ENCODE peak calls at places on chromosome X, in six cellular contexts. One of them, this sample, is unnamed.
A peak's percentile ranks its signal among the peaks of the same experiment; 100 is the strongest.

GRCh38 chrX:55007633-55008032 is 7.5 kb downstream of the APEX2 start:
- DNase-seq in esophagus squamous epithelium: no peak
- DNase-seq in DND-41: no peak
- DNase-seq in astrocyte of the spinal cord: peak; percentile 55
- DNase-seq in left lung: no peak
- DNase-seq in uterus: peak; percentile 42
- DNase-seq in this sample: no peak

GRCh38 chrX:30489323-30489722 is 88.2 kb downstream of the TASL start:
- DNase-seq in astrocyte of the spinal cord: no peak
- DNase-seq in left lung: no peak
- DNase-seq in esophagus squamous epithelium: no peak
- DNase-seq in uterus: no peak
- DNase-seq in DND-41: peak; percentile 3
- DNase-seq in this sample: no peak

GRCh38 chrX:109218761-109219160 is 263.1 kb downstream of the GUCY2F start:
- DNase-seq in esophagus squamous epithelium: no peak
- DNase-seq in astrocyte of the spinal cord: no peak
- DNase-seq in left lung: no peak
- DNase-seq in DND-41: no peak
- DNase-seq in uterus: no peak
- DNase-seq in this sample: no peak

GRCh38 chrX:128057421-128057820 is 5.2 kb upstream of the ACTRT1 start:
- DNase-seq in left lung: no peak
- DNase-seq in uterus: no peak
- DNase-seq in astrocyte of the spinal cord: no peak
- DNase-seq in DND-41: no peak
- DNase-seq in esophagus squamous epithelium: no peak
- DNase-seq in this sample: no peak

GRCh38 chrX:71236858-71237257 is 13.8 kb downstream of the GJB1 start:
- DNase-seq in left lung: no peak
- DNase-seq in astrocyte of the spinal cord: no peak
- DNase-seq in uterus: no peak
- DNase-seq in esophagus squamous epithelium: no peak
- DNase-seq in DND-41: no peak
- DNase-seq in this sample: no peak

GRCh38 chrX:77003956-77004355 is 443.2 kb upstream of the FGF16 start:
- DNase-seq in astrocyte of the spinal cord: peak; percentile 56
- DNase-seq in left lung: no peak
- DNase-seq in esophagus squamous epithelium: no peak
- DNase-seq in uterus: no peak
- DNase-seq in DND-41: peak; percentile 20
- DNase-seq in this sample: peak; percentile 70

GRCh38 chrX:150575415-150575814 is 7.0 kb downstream of the MTM1 start:
- DNase-seq in DND-41: no peak
- DNase-seq in left lung: peak; percentile 45
- DNase-seq in astrocyte of the spinal cord: no peak
- DNase-seq in uterus: no peak
- DNase-seq in esophagus squamous epithelium: no peak
- DNase-seq in this sample: peak; percentile 72

GRCh38 chrX:97123001-97123400 is 239.3 kb downstream of the RPA4 start:
- DNase-seq in astrocyte of the spinal cord: no peak
- DNase-seq in DND-41: no peak
- DNase-seq in left lung: no peak
- DNase-seq in esophagus squamous epithelium: no peak
- DNase-seq in uterus: no peak
- DNase-seq in this sample: no peak

GRCh38 chrX:8663325-8663724 is 68.6 kb downstream of the ANOS1 start:
- DNase-seq in DND-41: no peak
- DNase-seq in astrocyte of the spinal cord: no peak
- DNase-seq in esophagus squamous epithelium: no peak
- DNase-seq in left lung: no peak
- DNase-seq in uterus: no peak
- DNase-seq in this sample: no peak

GRCh38 chrX:426881-427280 is 40.2 kb upstream of the PPP2R3B start:
- DNase-seq in DND-41: no peak
- DNase-seq in astrocyte of the spinal cord: no peak
- DNase-seq in left lung: no peak
- DNase-seq in uterus: no peak
- DNase-seq in esophagus squamous epithelium: no peak
- DNase-seq in this sample: no peak

GRCh38 chrX:17613979-17614572 is 123.2 kb upstream of the SCML1 start:
- DNase-seq in DND-41: no peak
- DNase-seq in uterus: no peak
- DNase-seq in astrocyte of the spinal cord: peak; percentile 84
- DNase-seq in left lung: peak; percentile 41
- DNase-seq in esophagus squamous epithelium: no peak
- DNase-seq in this sample: peak; percentile 24

GRCh38 chrX:1358793-1359476 is 22.4 kb downstream of the IL3RA start:
- DNase-seq in astrocyte of the spinal cord: no peak
- DNase-seq in DND-41: no peak
- DNase-seq in uterus: no peak
- DNase-seq in left lung: no peak
- DNase-seq in esophagus squamous epithelium: no peak
- DNase-seq in this sample: no peak

GRCh38 chrX:40012039-40012799 is 85.5 kb downstream of the BCOR start:
- DNase-seq in esophagus squamous epithelium: no peak
- DNase-seq in astrocyte of the spinal cord: peak; percentile 51
- DNase-seq in left lung: no peak
- DNase-seq in DND-41: no peak
- DNase-seq in uterus: peak; percentile 58
- DNase-seq in this sample: peak; percentile 43

GRCh38 chrX:34638116-34638515 is 19.0 kb downstream of the TMEM47 start:
- DNase-seq in esophagus squamous epithelium: no peak
- DNase-seq in DND-41: no peak
- DNase-seq in uterus: no peak
- DNase-seq in left lung: no peak
- DNase-seq in astrocyte of the spinal cord: peak; percentile 52
- DNase-seq in this sample: no peak

DNA sequence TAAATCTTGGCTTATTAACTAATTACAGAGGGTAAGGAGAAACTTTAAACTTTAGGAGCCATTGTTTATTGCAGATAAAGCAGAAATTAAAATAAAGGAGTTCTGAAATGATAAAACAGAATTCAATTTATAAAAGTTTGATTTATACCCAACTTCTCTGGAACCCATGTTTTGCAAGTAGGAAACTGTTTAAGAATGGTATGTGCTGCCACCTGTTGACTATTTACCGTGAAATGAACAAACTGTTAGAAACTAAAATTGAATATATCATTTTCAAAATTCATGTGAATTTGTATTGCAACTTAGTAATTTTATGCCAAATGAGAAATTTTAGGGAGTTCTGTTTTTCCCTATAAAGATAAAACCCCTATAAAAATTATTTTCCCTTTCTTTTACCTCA is 11.0 kb upstream of the TBC1D8B start:
- DNase-seq in left lung: no peak
- DNase-seq in esophagus squamous epithelium: no peak
- DNase-seq in astrocyte of the spinal cord: no peak
- DNase-seq in DND-41: no peak
- DNase-seq in uterus: no peak
- DNase-seq in this sample: no peak
- TF ChIP-seq CTCF in left lung: peak; percentile 32
- TF ChIP-seq CTCF in esophagus squamous epithelium: peak; percentile 43
- TF ChIP-seq CTCF in astrocyte of the spinal cord: peak; percentile 21
- TF ChIP-seq CTCF in DND-41: no peak
- TF ChIP-seq CTCF in uterus: peak; percentile 9
- TF ChIP-seq CTCF in this sample: no peak

GRCh38 chrX:135530097-135530496 is 9.6 kb downstream of the INTS6L start:
- DNase-seq in astrocyte of the spinal cord: no peak
- DNase-seq in left lung: no peak
- DNase-seq in uterus: no peak
- DNase-seq in DND-41: no peak
- DNase-seq in esophagus squamous epithelium: no peak
- DNase-seq in this sample: no peak
- TF ChIP-seq CTCF in astrocyte of the spinal cord: no peak
- TF ChIP-seq CTCF in left lung: no peak
- TF ChIP-seq CTCF in uterus: no peak
- TF ChIP-seq CTCF in DND-41: peak; percentile 4
- TF ChIP-seq CTCF in esophagus squamous epithelium: no peak
- TF ChIP-seq CTCF in this sample: no peak

DNA sequence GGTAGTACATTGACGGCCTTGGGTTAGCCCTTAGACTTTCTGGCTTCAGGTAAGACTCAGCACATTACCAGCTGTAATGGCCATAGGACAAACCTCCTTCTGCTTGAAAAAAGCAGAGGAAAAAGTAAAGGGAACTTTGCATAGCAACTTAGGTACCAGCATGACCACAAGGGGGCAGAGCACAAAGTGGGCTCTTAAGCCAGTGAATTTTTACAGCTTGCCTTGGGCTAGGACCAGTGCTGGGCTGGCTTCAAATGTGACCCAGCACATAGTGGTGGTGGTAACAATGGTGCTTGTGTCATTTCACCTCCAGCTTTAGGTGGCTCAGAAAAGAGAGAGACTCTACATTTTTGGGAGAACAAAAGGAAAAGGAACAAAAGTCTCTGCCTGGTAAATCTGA is 66.1 kb downstream of the KLHL4 start:
- DNase-seq in uterus: no peak
- DNase-seq in esophagus squamous epithelium: no peak
- DNase-seq in left lung: no peak
- DNase-seq in astrocyte of the spinal cord: no peak
- DNase-seq in DND-41: peak; percentile 3
- DNase-seq in this sample: no peak
- TF ChIP-seq CTCF in uterus: no peak
- TF ChIP-seq CTCF in esophagus squamous epithelium: no peak
- TF ChIP-seq CTCF in left lung: peak; percentile 39
- TF ChIP-seq CTCF in astrocyte of the spinal cord: peak; percentile 51
- TF ChIP-seq CTCF in DND-41: peak; percentile 48
- TF ChIP-seq CTCF in this sample: peak; percentile 15

DNA sequence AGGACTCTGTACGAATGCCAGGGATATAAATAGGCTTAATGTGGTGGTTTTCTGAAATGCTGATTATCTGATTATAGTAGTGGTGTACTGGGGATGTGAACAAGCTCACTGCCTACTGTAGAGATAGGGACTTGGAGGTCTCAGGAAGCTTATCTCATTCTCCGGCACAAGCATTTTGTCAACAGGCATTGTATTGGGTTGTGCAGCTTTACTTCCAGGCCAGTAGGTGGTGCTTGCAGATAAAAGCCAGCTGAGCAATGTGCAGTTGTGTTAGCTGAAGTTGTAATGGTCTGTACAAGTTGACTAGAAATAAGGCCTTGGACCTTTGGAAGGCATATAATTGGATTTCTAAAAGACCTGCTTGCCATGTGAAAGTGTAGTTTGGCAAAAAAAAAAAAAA is 49.5 kb upstream of the TMLHE start:
- DNase-seq in DND-41: no peak
- DNase-seq in esophagus squamous epithelium: no peak
- DNase-seq in left lung: no peak
- DNase-seq in uterus: no peak
- DNase-seq in astrocyte of the spinal cord: no peak
- DNase-seq in this sample: no peak
- TF ChIP-seq CTCF in DND-41: peak; percentile 25
- TF ChIP-seq CTCF in esophagus squamous epithelium: peak; percentile 17
- TF ChIP-seq CTCF in left lung: no peak
- TF ChIP-seq CTCF in uterus: no peak
- TF ChIP-seq CTCF in astrocyte of the spinal cord: peak; percentile 22
- TF ChIP-seq CTCF in this sample: no peak

GRCh38 chrX:69505772-69506616 is 1.9 kb downstream of the NALF2 start:
- DNase-seq in uterus: no peak
- DNase-seq in astrocyte of the spinal cord: no peak
- DNase-seq in esophagus squamous epithelium: no peak
- DNase-seq in DND-41: no peak
- DNase-seq in left lung: no peak
- DNase-seq in this sample: no peak

GRCh38 chrX:69501433-69501832 is 2.7 kb upstream of the NALF2 start:
- DNase-seq in left lung: no peak
- DNase-seq in uterus: no peak
- DNase-seq in astrocyte of the spinal cord: no peak
- DNase-seq in DND-41: no peak
- DNase-seq in esophagus squamous epithelium: no peak
- DNase-seq in this sample: no peak

GRCh38 chrX:69504626-69505612 is 793 bp downstream of the NALF2 start:
- DNase-seq in astrocyte of the spinal cord: no peak
- DNase-seq in esophagus squamous epithelium: no peak
- DNase-seq in left lung: no peak
- DNase-seq in uterus: no peak
- DNase-seq in DND-41: no peak
- DNase-seq in this sample: no peak

GRCh38 chrX:69503228-69503834 is 795 bp upstream of the NALF2 start:
- DNase-seq in uterus: no peak
- DNase-seq in astrocyte of the spinal cord: no peak
- DNase-seq in esophagus squamous epithelium: no peak
- DNase-seq in DND-41: no peak
- DNase-seq in left lung: no peak
- DNase-seq in this sample: no peak

GRCh38 chrX:69503835-69504625 is at the start of gene NALF2:
- DNase-seq in left lung: peak; percentile 46
- DNase-seq in esophagus squamous epithelium: no peak
- DNase-seq in DND-41: no peak
- DNase-seq in uterus: no peak
- DNase-seq in astrocyte of the spinal cord: peak; percentile 4
- DNase-seq in this sample: peak; percentile 44
- TF ChIP-seq CTCF in left lung: no peak
- TF ChIP-seq CTCF in esophagus squamous epithelium: no peak
- TF ChIP-seq CTCF in DND-41: no peak
- TF ChIP-seq CTCF in uterus: no peak
- TF ChIP-seq CTCF in astrocyte of the spinal cord: no peak
- TF ChIP-seq CTCF in this sample: no peak

GRCh38 chrX:140526138-140526537 is 21.3 kb upstream of the SOX3 start:
- DNase-seq in DND-41: no peak
- DNase-seq in left lung: no peak
- DNase-seq in astrocyte of the spinal cord: peak; percentile 39
- DNase-seq in esophagus squamous epithelium: no peak
- DNase-seq in uterus: no peak
- DNase-seq in this sample: no peak
- TF ChIP-seq CTCF in DND-41: no peak
- TF ChIP-seq CTCF in left lung: no peak
- TF ChIP-seq CTCF in astrocyte of the spinal cord: no peak
- TF ChIP-seq CTCF in esophagus squamous epithelium: no peak
- TF ChIP-seq CTCF in uterus: no peak
- TF ChIP-seq CTCF in this sample: no peak